ENCODE peak calls at places on chromosomes 11 and 22, in ten cellular contexts. X is lower lobe of right lung; C is body of pancreas; I is activated naive CD4-positive, alpha-beta T cell treated with Interleukin-2 at 50 U/mL for 16 hours; A is fibroblast of mammary gland; Q is T follicular helper cell; V is stimulated activated CD4-positive, alpha-beta T cell treated with anti-CD3 and anti-CD28 coated beads, Interleukin-2, amount 100 ng/mL, for 48 hours; H is posterior vena cava; S is activated CD4-positive, alpha-beta T cell treated with anti-CD3 and anti-CD28 coated beads, Interleukin-2, amount 50 U/mL, for 24 hours; N is KG1. D is an unnamed sample.

GRCh38 chr22:17598318-17598717 is 30.2 kb downstream of the ATP6V1E1 start:
- DNase-seq in N (no peak), C (no peak), H (no peak), S (no peak), Q (no peak), I (no peak), V (no peak), X (no peak), A (no peak), D (no peak)

GRCh38 chr22:44171486-44172076 is 9.1 kb upstream of the PARVG start:
- DNase-seq in X (no peak), V (no peak), Q (no peak), A (no peak), N (no peak), C (no peak), I (no peak), S (no peak), H (no peak), D (no peak)

GRCh38 chr22:49449811-49450386 is 377.8 kb downstream of the BRD1 start:
- DNase-seq in X (no peak), N (no peak), A (no peak), C (no peak), Q (no peak), V (no peak), I (no peak), H (no peak), S (no peak), D (no peak)

GRCh38 chr11:47348859-47349258 is 3.6 kb downstream of the MYBPC3 start:
- DNase-seq in I (no peak), Q (no peak), V (no peak), N (peak; percentile 33), S (no peak), X (no peak), C (no peak), A (peak; percentile 27), H (no peak), D (no peak)

GRCh38 chr11:10823152-10823579 is 14.4 kb upstream of the EIF4G2 start:
- DNase-seq in X (no peak), N (no peak), A (no peak), S (no peak), H (no peak), Q (no peak), I (no peak), C (no peak), V (no peak), D (no peak)

GRCh38 chr11:19988598-19988997 is 171.7 kb downstream of the DBX1 start:
- DNase-seq in Q (no peak), C (no peak), A (peak; percentile 78), H (no peak), V (no peak), S (no peak), I (no peak), N (no peak), X (peak; percentile 55), D (peak; percentile 49)

GRCh38 chr11:59135648-59136461 is 6.8 kb upstream of the FAM111A start:
- DNase-seq in X (peak; percentile 89), Q (peak; percentile 76), I (peak; percentile 90), A (peak; percentile 69), C (peak; percentile 85), V (peak; percentile 93), S (peak; percentile 81), H (peak; percentile 95), N (peak; percentile 76), D (peak; percentile 36)

GRCh38 chr11:9664276-9665171 is 647 bp downstream of the SWAP70 start:
- DNase-seq in A (peak; percentile 52), Q (no peak), I (no peak), V (peak; percentile 12), N (no peak), C (peak; percentile 52), H (peak; percentile 89), S (no peak), X (peak; percentile 74), D (no peak)

GRCh38 chr22:24413726-24414385 is 13.5 kb upstream of the ADORA2A start:
- DNase-seq in Q (no peak), V (no peak), A (no peak), C (no peak), N (no peak), H (peak; percentile 77), I (no peak), S (no peak), X (no peak), D (no peak)